ENCODE peak calls at places on chromosomes 2 and 18, in five cellular contexts. C, I, L, N and Y are unnamed samples.

GRCh38 chr2:227805578-227805977 is 8.1 kb upstream of the CCL20 start:
- DNase-seq in C (no peak), I (no peak), L (no peak), N (no peak), Y (no peak)

GRCh38 chr2:30686669-30687068 is 120.6 kb downstream of the CAPN13 start:
- DNase-seq in C (no peak), I (no peak), L (no peak), N (no peak), Y (no peak)

GRCh38 chr2:81445176-81445575 is 1140.6 kb upstream of the LRRTM1 start:
- DNase-seq in C (no peak), I (no peak), L (no peak), N (no peak), Y (no peak)

GRCh38 chr2:23595601-23596251 is 210.7 kb downstream of the KLHL29 start:
- DNase-seq in C (peak), I (no peak), L (peak), N (peak), Y (no peak)

GRCh38 chr2:66846887-66847286 is 412.0 kb downstream of the MEIS1 start:
- DNase-seq in C (no peak), I (no peak), L (no peak), N (no peak), Y (no peak)

GRCh38 chr2:126729896-126730295 is 73.9 kb downstream of the GYPC start:
- DNase-seq in C (no peak), I (no peak), L (no peak), N (no peak), Y (no peak)

GRCh38 chr18:3747176-3747973 is 297.4 kb downstream of the TGIF1 start:
- DNase-seq in C (peak), I (no peak), L (peak), N (no peak), Y (no peak)

GRCh38 chr2:128440666-128441340 is 122.1 kb upstream of the HS6ST1 start:
- DNase-seq in C (no peak), I (peak), L (no peak), N (no peak), Y (no peak)

GRCh38 chr2:132877923-132878322 is 207.9 kb upstream of the LYPD1 start:
- DNase-seq in C (no peak), I (no peak), L (no peak), N (no peak), Y (no peak)

GRCh38 chr2:101114268-101114783 is 36.9 kb downstream of the TBC1D8 start:
- DNase-seq in C (no peak), I (peak), L (no peak), N (no peak), Y (no peak)

GRCh38 chr2:21270658-21271057 is 146.9 kb downstream of the TDRD15 start:
- DNase-seq in C (no peak), I (peak), L (no peak), N (no peak), Y (no peak)

GRCh38 chr18:3664563-3665178 is 214.7 kb downstream of the TGIF1 start:
- DNase-seq in C (no peak), I (no peak), L (peak), N (peak), Y (peak)

GRCh38 chr2:86489542-86489941 is 48.4 kb downstream of the KDM3A start:
- DNase-seq in C (no peak), I (no peak), L (no peak), N (no peak), Y (no peak)

GRCh38 chr2:128345436-128346165 is 26.9 kb upstream of the HS6ST1 start:
- DNase-seq in C (no peak), I (no peak), L (no peak), N (no peak), Y (no peak)

GRCh38 chr2:136008205-136008865 is 22.9 kb upstream of the DARS1 start:
- DNase-seq in C (no peak), I (no peak), L (no peak), N (no peak), Y (no peak)

GRCh38 chr18:46574740-46575108 is 82.3 kb downstream of the LOXHD1 start:
- DNase-seq in C (no peak), I (no peak), L (no peak), N (no peak), Y (no peak)

DNA sequence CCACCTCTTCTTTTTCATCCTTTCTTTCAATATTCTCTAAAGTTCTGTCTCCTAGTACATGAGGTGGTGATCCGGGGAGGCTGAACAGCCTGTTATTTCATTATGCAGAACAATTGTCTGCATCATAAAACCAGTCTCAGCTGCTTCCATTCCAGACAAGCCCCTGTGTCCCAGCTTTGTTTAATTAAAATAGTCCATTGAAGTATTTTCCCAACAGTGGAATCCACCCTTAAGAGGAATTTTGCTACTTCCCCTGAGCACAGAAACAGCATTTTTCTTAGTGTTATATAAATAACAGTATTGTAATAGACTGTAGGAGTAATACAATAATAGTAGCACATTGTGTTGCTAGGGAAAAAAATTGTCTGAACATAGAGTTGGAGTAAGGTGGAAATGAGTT is 395.4 kb upstream of the TCF4 start:
- DNase-seq in C (peak), I (no peak), L (peak), N (no peak), Y (no peak)
- H3K4me2 ChIP-seq in C (no peak), I (peak), L (peak), N (no peak), Y (no peak)

GRCh38 chr18:24488824-24489493 is 28.5 kb downstream of the HRH4 start:
- DNase-seq in C (peak), I (peak), L (peak), N (peak), Y (peak)
- H3K9ac ChIP-seq in C (no peak), I (no peak), L (no peak), N (no peak), Y (no peak)

DNA sequence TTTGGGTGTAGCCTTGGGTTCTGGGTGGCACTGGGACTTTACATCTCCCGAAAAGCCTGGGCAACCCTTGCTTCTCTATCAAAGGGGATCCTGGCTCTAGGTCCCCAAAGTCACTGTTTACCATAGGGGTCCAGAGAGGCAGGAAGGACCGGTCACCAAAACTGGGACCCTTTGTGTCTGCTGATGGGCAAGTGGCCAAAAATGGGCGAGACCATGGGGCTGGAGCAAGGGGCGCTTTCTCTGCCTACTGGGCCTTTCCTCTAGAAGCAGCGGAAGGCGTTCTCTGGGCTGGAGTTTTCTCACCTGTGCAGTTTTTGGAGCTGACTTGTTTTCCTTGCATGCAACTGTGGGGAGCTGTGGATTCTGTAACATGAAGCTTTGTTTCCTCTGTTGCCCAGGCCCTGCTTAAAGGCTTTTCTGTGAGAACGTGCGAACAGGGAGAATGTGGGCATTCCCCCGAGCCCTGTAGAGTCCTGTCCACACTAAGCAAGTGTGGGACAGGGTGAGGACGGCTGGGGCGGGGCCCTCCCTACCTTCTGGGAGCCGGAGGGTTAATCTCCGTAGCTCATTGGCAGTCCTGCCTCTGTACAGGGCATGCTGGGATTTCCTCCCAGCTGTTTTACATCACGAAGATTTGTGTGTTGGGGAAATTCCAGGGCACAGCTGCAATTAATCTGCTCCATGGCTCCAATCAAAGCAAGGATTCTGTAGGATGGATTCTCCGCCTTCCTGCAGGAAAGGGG is 50.2 kb downstream of the TGOLN2 start:
- DNase-seq in C (peak), I (peak), L (peak), N (no peak), Y (no peak)
- H3K4me3 ChIP-seq in C (no peak), I (no peak), L (peak), N (no peak), Y (no peak)

DNA sequence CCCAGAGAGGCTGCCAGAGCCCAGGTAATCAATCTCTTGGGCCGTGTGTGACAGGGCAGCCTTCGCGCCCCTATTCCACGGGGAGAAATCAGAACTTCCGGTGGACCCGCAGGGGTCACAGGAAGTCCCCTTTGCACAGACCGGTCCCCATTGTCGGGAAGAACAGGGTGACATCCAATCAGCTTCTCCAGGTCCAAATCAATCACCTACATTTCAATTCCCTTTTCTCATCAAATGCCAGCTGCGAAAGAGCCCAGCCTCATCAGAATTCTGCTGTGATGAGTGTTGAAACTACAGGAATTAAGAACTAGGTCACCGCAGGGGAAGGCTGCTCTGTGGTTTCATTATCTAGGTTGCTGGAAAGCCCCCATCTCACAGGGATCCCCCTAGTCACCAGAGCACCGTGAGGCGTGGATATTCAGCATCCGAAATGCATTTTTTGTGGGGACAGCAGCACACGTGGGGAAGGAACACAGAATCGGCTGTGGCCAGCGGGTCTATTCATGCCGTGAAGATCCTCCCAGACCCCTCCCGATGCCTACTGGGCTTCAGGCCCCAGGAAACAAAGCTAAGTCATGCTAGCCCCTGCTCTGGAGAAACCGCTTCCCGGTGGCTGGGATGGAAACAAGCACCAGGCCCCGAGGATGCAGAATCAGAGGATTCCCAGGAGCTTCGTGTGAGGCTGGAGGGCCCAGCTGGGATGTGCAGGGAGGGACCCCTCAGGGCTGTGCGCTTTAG is 193.7 kb upstream of the ID2 start:
- DNase-seq in C (no peak), I (no peak), L (no peak), N (no peak), Y (no peak)
- H3K4me2 ChIP-seq in C (no peak), I (no peak), L (no peak), N (no peak), Y (no peak)

GRCh38 chr2:235634435-235635152 is 140.8 kb downstream of the AGAP1 start:
- DNase-seq in C (no peak), I (no peak), L (peak), N (no peak), Y (no peak)
- H3K9ac ChIP-seq in C (no peak), I (no peak), L (peak), N (no peak), Y (no peak)

DNA sequence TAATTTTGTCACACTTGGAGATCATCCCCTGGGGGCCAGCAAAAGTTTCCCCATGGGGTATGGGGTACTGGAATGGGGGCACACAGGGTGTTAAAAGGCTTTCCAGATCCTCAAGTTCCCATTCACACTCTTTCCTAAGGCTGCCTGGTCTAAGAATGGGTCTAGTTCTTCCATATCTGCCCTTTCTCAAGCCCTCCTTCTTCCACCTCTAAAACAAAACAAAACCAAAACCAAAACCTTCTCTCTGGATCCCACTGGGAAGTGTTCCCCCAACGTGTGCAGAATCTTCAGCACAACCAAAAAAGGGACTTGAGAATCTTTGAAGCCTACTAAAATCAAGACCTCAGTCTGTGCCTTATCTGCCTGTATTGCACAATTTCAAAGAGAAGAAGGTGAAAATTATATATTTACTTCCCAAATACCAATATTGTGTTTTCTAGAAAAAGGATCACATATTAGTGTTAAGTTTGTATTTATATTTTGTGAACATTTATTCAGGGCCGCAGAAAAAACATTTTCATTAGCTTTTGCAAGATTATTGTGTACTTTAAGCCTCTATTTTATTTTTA is 207.2 kb upstream of the TCF4 start:
- DNase-seq in C (no peak), I (no peak), L (no peak), N (no peak), Y (no peak)
- H3K4me3 ChIP-seq in C (no peak), I (no peak), L (peak), N (no peak), Y (no peak)